ENCODE peak calls at places on chromosomes 3 and 15, in five cellular contexts. L is pons; X is foreskin fibroblast; B is glomerular endothelial cell; H is activated CD4-positive, alpha-beta T cell treated with anti-CD3 and anti-CD28 coated beads, Interleukin-2, amount 50 U/mL, for 1 hour. O is an unnamed sample.
A peak's percentile ranks its signal among the peaks of the same experiment; 100 is the strongest.

GRCh38 chr15:22257047-22257667 is 176.8 kb downstream of the OR4M2 start:
- DNase-seq in X (no peak), H (no peak), L (no peak), B (no peak), O (no peak)

GRCh38 chr15:41631880-41632279 is 28.3 kb upstream of the MGA start:
- DNase-seq in X (no peak), L (no peak), B (no peak), H (no peak), O (no peak)

GRCh38 chr15:28167042-28167441 is 67.9 kb upstream of the OCA2 start:
- DNase-seq in X (no peak), L (no peak), H (no peak), B (no peak), O (no peak)

GRCh38 chr15:55823191-55823670 is 80.3 kb upstream of the PRTG start:
- DNase-seq in H (no peak), L (no peak), B (no peak), X (peak; percentile 69), O (peak; percentile 76)

GRCh38 chr3:176927985-176928931 is 269.0 kb downstream of the TBL1XR1 start:
- DNase-seq in L (peak; percentile 56), H (no peak), B (no peak), X (no peak), O (no peak)

GRCh38 chr3:33858131-33858530 is 59.7 kb downstream of the PDCD6IP start:
- DNase-seq in L (no peak), H (no peak), X (peak; percentile 36), B (no peak), O (no peak)

GRCh38 chr15:87631775-87632174 is 624.8 kb downstream of the NTRK3 start:
- DNase-seq in X (no peak), H (no peak), B (no peak), L (no peak), O (no peak)

GRCh38 chr3:170848294-170848917 is 21.6 kb downstream of the RPL22L1 start:
- DNase-seq in X (no peak), L (peak; percentile 31), B (no peak), H (no peak), O (no peak)

GRCh38 chr15:87712211-87712610 is 544.3 kb downstream of the NTRK3 start:
- DNase-seq in X (no peak), L (no peak), B (no peak), H (no peak), O (no peak)

GRCh38 chr3:122183521-122183892 is at the start of gene CASR:
- DNase-seq in X (no peak), H (no peak), L (no peak), B (no peak), O (no peak)

GRCh38 chr3:178083906-178084823 is 452.1 kb upstream of the KCNMB2 start:
- DNase-seq in H (no peak), X (no peak), L (no peak), B (no peak), O (no peak)

GRCh38 chr15:64772488-64772887 is 2.9 kb downstream of the RBPMS2 start:
- DNase-seq in L (no peak), B (no peak), H (no peak), X (no peak), O (no peak)

GRCh38 chr15:20645956-20646355 is 104.4 kb upstream of the GOLGA6L6 start:
- DNase-seq in X (no peak), B (no peak), H (no peak), L (peak; percentile 77), O (no peak)

GRCh38 chr3:124281453-124282316 is 289.8 kb upstream of the ROPN1 start:
- DNase-seq in L (peak; percentile 42), B (peak; percentile 47), H (no peak), X (peak; percentile 7), O (no peak)

GRCh38 chr3:197356741-197357140 is 58.3 kb upstream of the DLG1 start:
- DNase-seq in X (no peak), H (no peak), B (no peak), L (no peak), O (no peak)